ENCODE peak calls at places on chromosome 2, in nine cellular contexts. One of them, this sample, is unnamed.

GRCh38 chr2:25379535-25379934 is 37.8 kb upstream of the DNMT3A start:
- DNase-seq in fibroblast of pulmonary artery: no peak
- DNase-seq in AG09309: no peak
- DNase-seq in right atrium auricular region: no peak
- DNase-seq in HepG2: no peak
- DNase-seq in brain microvascular endothelial cell: no peak
- DNase-seq in psoas muscle: peak
- DNase-seq in NB4: no peak
- DNase-seq in fibroblast of the aortic adventitia: no peak
- DNase-seq in this sample: no peak

GRCh38 chr2:9782197-9782719 is 61.0 kb upstream of the TAF1B start:
- DNase-seq in NB4: no peak
- DNase-seq in HepG2: no peak
- DNase-seq in psoas muscle: no peak
- DNase-seq in right atrium auricular region: no peak
- DNase-seq in AG09309: no peak
- DNase-seq in brain microvascular endothelial cell: no peak
- DNase-seq in fibroblast of pulmonary artery: no peak
- DNase-seq in fibroblast of the aortic adventitia: peak
- DNase-seq in this sample: peak

GRCh38 chr2:234364718-234365117 is 132.2 kb downstream of the ARL4C start:
- DNase-seq in fibroblast of the aortic adventitia: no peak
- DNase-seq in NB4: no peak
- DNase-seq in right atrium auricular region: no peak
- DNase-seq in psoas muscle: no peak
- DNase-seq in brain microvascular endothelial cell: no peak
- DNase-seq in fibroblast of pulmonary artery: no peak
- DNase-seq in AG09309: no peak
- DNase-seq in HepG2: no peak
- DNase-seq in this sample: no peak

GRCh38 chr2:71934595-71935263 is 212.9 kb downstream of the CYP26B1 start:
- DNase-seq in psoas muscle: peak
- DNase-seq in fibroblast of the aortic adventitia: peak
- DNase-seq in fibroblast of pulmonary artery: peak
- DNase-seq in AG09309: peak
- DNase-seq in brain microvascular endothelial cell: peak
- DNase-seq in right atrium auricular region: peak
- DNase-seq in NB4: peak
- DNase-seq in HepG2: no peak
- DNase-seq in this sample: peak

GRCh38 chr2:226409134-226409533 is 390.5 kb downstream of the IRS1 start:
- DNase-seq in AG09309: no peak
- DNase-seq in psoas muscle: no peak
- DNase-seq in fibroblast of pulmonary artery: no peak
- DNase-seq in right atrium auricular region: no peak
- DNase-seq in fibroblast of the aortic adventitia: no peak
- DNase-seq in NB4: no peak
- DNase-seq in brain microvascular endothelial cell: no peak
- DNase-seq in HepG2: no peak
- DNase-seq in this sample: no peak

GRCh38 chr2:154698789-154699559 is 479 bp downstream of the KCNJ3 start:
- DNase-seq in psoas muscle: no peak
- DNase-seq in fibroblast of pulmonary artery: no peak
- DNase-seq in brain microvascular endothelial cell: no peak
- DNase-seq in HepG2: no peak
- DNase-seq in right atrium auricular region: no peak
- DNase-seq in AG09309: no peak
- DNase-seq in NB4: no peak
- DNase-seq in fibroblast of the aortic adventitia: no peak
- DNase-seq in this sample: no peak

GRCh38 chr2:205747827-205748386 is 65.6 kb downstream of the NRP2 start:
- DNase-seq in NB4: no peak
- DNase-seq in right atrium auricular region: no peak
- DNase-seq in AG09309: no peak
- DNase-seq in fibroblast of pulmonary artery: no peak
- DNase-seq in psoas muscle: no peak
- DNase-seq in fibroblast of the aortic adventitia: no peak
- DNase-seq in brain microvascular endothelial cell: no peak
- DNase-seq in HepG2: peak
- DNase-seq in this sample: no peak

GRCh38 chr2:240259201-240259923 is 118.9 kb upstream of the OTOS start:
- DNase-seq in right atrium auricular region: peak
- DNase-seq in AG09309: no peak
- DNase-seq in HepG2: no peak
- DNase-seq in NB4: no peak
- DNase-seq in fibroblast of pulmonary artery: peak
- DNase-seq in brain microvascular endothelial cell: no peak
- DNase-seq in fibroblast of the aortic adventitia: peak
- DNase-seq in psoas muscle: peak
- DNase-seq in this sample: no peak

GRCh38 chr2:44833123-44834069 is 108.1 kb upstream of the SIX3 start:
- DNase-seq in fibroblast of the aortic adventitia: no peak
- DNase-seq in psoas muscle: no peak
- DNase-seq in right atrium auricular region: no peak
- DNase-seq in fibroblast of pulmonary artery: no peak
- DNase-seq in AG09309: no peak
- DNase-seq in NB4: no peak
- DNase-seq in HepG2: no peak
- DNase-seq in brain microvascular endothelial cell: peak
- DNase-seq in this sample: peak

GRCh38 chr2:88638743-88639142 is 11.5 kb upstream of the EIF2AK3 start:
- DNase-seq in psoas muscle: no peak
- DNase-seq in AG09309: no peak
- DNase-seq in fibroblast of pulmonary artery: no peak
- DNase-seq in fibroblast of the aortic adventitia: peak
- DNase-seq in HepG2: no peak
- DNase-seq in NB4: no peak
- DNase-seq in right atrium auricular region: no peak
- DNase-seq in brain microvascular endothelial cell: no peak
- DNase-seq in this sample: peak

GRCh38 chr2:220962556-220962955 is 609.5 kb downstream of the EPHA4 start:
- DNase-seq in psoas muscle: no peak
- DNase-seq in HepG2: no peak
- DNase-seq in fibroblast of the aortic adventitia: peak
- DNase-seq in AG09309: no peak
- DNase-seq in right atrium auricular region: no peak
- DNase-seq in NB4: no peak
- DNase-seq in brain microvascular endothelial cell: peak
- DNase-seq in fibroblast of pulmonary artery: peak
- DNase-seq in this sample: no peak

GRCh38 chr2:177604291-177605065 is 211.9 kb downstream of the AGPS start:
- DNase-seq in HepG2: peak
- DNase-seq in fibroblast of pulmonary artery: peak
- DNase-seq in brain microvascular endothelial cell: peak
- DNase-seq in psoas muscle: no peak
- DNase-seq in fibroblast of the aortic adventitia: peak
- DNase-seq in AG09309: peak
- DNase-seq in right atrium auricular region: no peak
- DNase-seq in NB4: peak
- DNase-seq in this sample: peak

GRCh38 chr2:43846140-43846793 is 7.5 kb downstream of the ABCG8 start:
- DNase-seq in brain microvascular endothelial cell: no peak
- DNase-seq in NB4: no peak
- DNase-seq in HepG2: no peak
- DNase-seq in psoas muscle: no peak
- DNase-seq in fibroblast of the aortic adventitia: no peak
- DNase-seq in AG09309: no peak
- DNase-seq in fibroblast of pulmonary artery: no peak
- DNase-seq in right atrium auricular region: peak
- DNase-seq in this sample: no peak

GRCh38 chr2:1605659-1606400 is 138.5 kb downstream of the PXDN start:
- DNase-seq in AG09309: no peak
- DNase-seq in psoas muscle: peak
- DNase-seq in fibroblast of the aortic adventitia: peak
- DNase-seq in HepG2: no peak
- DNase-seq in right atrium auricular region: no peak
- DNase-seq in brain microvascular endothelial cell: peak
- DNase-seq in NB4: no peak
- DNase-seq in fibroblast of pulmonary artery: peak
- DNase-seq in this sample: no peak

DNA sequence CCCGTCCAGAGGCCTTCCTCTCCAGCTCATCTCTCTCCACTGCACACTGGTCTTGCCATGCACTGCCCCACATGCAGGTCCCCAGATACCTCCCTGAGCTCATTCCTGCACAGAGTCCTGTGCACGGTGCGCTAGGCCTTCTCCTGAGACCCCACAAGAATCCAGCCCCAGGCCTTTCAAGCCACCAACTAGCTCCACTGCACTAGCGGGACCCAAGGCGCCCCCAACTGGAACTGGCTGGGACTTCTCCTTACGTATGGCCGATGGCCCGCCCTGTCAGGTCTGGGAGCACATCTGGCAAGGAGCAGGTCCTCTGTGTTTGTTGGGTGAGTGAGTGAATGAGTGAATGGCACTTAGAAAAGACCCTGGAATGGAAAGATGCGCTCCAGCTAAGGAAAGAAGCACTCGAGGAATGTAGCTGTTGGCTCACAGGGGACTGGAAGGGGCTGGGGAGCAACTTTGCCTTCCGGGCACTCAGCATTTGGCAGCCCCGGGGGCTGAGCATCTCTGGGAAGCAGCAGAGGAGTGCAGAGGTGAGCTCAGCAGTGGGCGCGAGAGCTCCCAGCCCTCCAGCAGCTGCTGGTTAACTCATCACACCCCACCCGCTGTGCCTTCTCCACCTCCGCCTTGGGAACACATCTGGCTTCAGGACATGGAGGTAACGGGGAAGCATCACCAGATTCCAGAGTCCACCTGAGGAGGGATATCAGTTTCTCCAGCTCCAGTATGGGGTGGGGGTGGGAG is 223.1 kb downstream of the GLI2 start:
- DNase-seq in HepG2: no peak
- DNase-seq in NB4: peak
- DNase-seq in right atrium auricular region: no peak
- DNase-seq in fibroblast of the aortic adventitia: no peak
- DNase-seq in fibroblast of pulmonary artery: no peak
- DNase-seq in psoas muscle: no peak
- DNase-seq in AG09309: no peak
- DNase-seq in brain microvascular endothelial cell: no peak
- DNase-seq in this sample: no peak
- TF ChIP-seq CTCF in HepG2: peak
- TF ChIP-seq CTCF in NB4: peak
- TF ChIP-seq CTCF in right atrium auricular region: no peak
- TF ChIP-seq CTCF in fibroblast of the aortic adventitia: peak
- TF ChIP-seq CTCF in fibroblast of pulmonary artery: peak
- TF ChIP-seq CTCF in psoas muscle: no peak
- TF ChIP-seq CTCF in AG09309: peak
- TF ChIP-seq CTCF in brain microvascular endothelial cell: peak
- TF ChIP-seq CTCF in this sample: peak

DNA sequence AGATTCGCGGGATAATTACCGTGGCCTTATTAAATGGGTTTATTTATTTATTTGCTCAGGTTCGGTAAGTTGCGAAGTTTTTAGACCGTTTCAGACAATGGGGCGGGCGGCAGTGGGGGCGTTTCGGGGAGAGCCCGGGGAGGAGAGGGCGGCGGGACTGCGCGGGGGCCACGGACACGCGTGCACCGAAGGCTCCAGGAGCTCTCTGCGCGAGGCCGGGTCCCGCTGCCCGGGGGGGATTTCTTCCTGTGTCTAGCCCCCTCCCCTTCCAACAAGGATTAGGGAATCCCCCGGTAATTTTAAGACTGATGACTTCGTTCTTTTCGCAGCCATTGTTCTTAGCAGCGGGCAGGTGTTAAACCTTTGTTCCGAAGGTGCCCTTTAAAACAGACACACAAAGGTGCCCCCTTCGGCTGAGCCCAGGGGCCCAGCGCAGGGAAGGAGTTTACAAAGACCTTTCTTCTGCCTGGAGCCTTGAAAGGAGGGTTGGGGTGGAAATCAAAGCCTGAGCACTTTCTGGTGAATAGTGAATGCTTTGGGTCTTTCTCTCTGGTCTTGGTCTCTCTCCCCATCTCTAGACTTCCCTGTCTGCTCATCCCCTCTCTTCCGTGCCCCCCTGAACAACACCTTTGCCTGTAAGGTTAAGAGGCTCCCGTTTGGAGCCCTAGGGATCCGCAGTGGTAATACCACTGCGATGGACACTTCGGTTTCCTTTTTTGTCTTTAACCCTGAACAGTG is 2.1 kb downstream of the TRIB2 start:
- DNase-seq in psoas muscle: no peak
- DNase-seq in NB4: no peak
- DNase-seq in brain microvascular endothelial cell: no peak
- DNase-seq in fibroblast of the aortic adventitia: no peak
- DNase-seq in HepG2: no peak
- DNase-seq in fibroblast of pulmonary artery: peak
- DNase-seq in AG09309: no peak
- DNase-seq in right atrium auricular region: no peak
- DNase-seq in this sample: peak
- TF ChIP-seq CTCF in psoas muscle: no peak
- TF ChIP-seq CTCF in NB4: no peak
- TF ChIP-seq CTCF in brain microvascular endothelial cell: peak
- TF ChIP-seq CTCF in fibroblast of the aortic adventitia: no peak
- TF ChIP-seq CTCF in HepG2: no peak
- TF ChIP-seq CTCF in fibroblast of pulmonary artery: no peak
- TF ChIP-seq CTCF in AG09309: no peak
- TF ChIP-seq CTCF in right atrium auricular region: no peak
- TF ChIP-seq CTCF in this sample: no peak

DNA sequence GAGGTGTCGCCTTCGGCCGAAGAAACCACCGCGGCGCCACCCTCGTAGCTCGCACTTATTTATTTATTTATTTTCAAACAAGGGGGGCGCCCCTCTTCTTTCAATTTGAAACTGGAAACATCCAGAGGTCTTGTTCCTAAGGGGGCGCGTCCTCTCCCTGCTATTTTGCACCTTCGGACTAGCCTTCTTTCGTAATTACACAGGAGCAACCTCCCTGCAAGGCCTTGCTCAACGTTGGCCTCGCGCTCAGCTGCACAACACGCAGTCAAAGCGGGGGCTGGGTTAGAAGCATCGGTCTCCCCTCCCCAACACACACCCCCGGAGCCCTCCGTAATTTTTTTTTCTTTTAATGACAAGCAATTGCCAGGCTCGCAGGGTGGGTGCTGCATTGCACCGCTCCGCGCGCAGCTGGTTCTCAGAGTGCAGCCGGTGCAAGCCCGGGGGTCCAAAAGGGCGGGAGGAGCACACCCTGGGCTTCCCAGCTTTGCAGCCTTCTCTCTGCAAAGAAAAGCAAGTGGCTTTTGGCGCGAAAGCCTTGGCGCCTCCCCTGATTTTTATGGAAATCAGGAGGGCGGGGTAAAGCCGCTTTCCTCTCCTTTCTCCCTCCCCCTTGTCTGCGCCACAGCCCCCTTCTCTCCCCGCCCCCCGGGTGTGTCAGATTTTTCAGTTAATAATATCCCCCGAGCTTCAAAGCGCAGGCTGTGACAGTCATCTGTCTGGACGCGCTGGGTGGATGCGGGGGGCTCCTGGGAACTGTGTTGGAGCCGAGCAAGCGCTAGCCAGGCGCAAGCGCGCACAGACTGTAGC is at the start of gene MYCN:
- DNase-seq in fibroblast of the aortic adventitia: peak
- DNase-seq in brain microvascular endothelial cell: peak
- DNase-seq in NB4: peak
- DNase-seq in psoas muscle: peak
- DNase-seq in right atrium auricular region: peak
- DNase-seq in HepG2: peak
- DNase-seq in fibroblast of pulmonary artery: peak
- DNase-seq in AG09309: no peak
- DNase-seq in this sample: peak
- TF ChIP-seq CTCF in fibroblast of the aortic adventitia: no peak
- TF ChIP-seq CTCF in brain microvascular endothelial cell: no peak
- TF ChIP-seq CTCF in NB4: peak
- TF ChIP-seq CTCF in psoas muscle: no peak
- TF ChIP-seq CTCF in right atrium auricular region: peak
- TF ChIP-seq CTCF in HepG2: no peak
- TF ChIP-seq CTCF in fibroblast of pulmonary artery: no peak
- TF ChIP-seq CTCF in AG09309: peak
- TF ChIP-seq CTCF in this sample: peak

GRCh38 chr2:15591692-15592463 is at the start of gene DDX1:
- DNase-seq in NB4: peak
- DNase-seq in right atrium auricular region: peak
- DNase-seq in HepG2: peak
- DNase-seq in psoas muscle: peak
- DNase-seq in fibroblast of the aortic adventitia: peak
- DNase-seq in brain microvascular endothelial cell: peak
- DNase-seq in AG09309: peak
- DNase-seq in fibroblast of pulmonary artery: peak
- DNase-seq in this sample: peak
- TF ChIP-seq CTCF in NB4: no peak
- TF ChIP-seq CTCF in right atrium auricular region: peak
- TF ChIP-seq CTCF in HepG2: peak
- TF ChIP-seq CTCF in psoas muscle: no peak
- TF ChIP-seq CTCF in fibroblast of the aortic adventitia: no peak
- TF ChIP-seq CTCF in brain microvascular endothelial cell: no peak
- TF ChIP-seq CTCF in AG09309: no peak
- TF ChIP-seq CTCF in fibroblast of pulmonary artery: no peak
- TF ChIP-seq CTCF in this sample: no peak